ENCODE peak calls at places on chromosomes 7 and 10, in ten cellular contexts. O is astrocyte; U is HCT116; G is mammary epithelial cell; X is kidney; B is neural progenitor cell; T is OCI-LY7; N is sigmoid colon; R is CD8-positive, alpha-beta T cell; V is psoas muscle. E is an unnamed sample.

GRCh38 chr7:1842321-1843221 is 172.5 kb downstream of the ELFN1 start:
- DNase-seq in O (no peak), U (no peak), G (no peak), X (peak; percentile 74), B (peak; percentile 56), T (no peak), N (peak; percentile 54), R (peak; percentile 10), V (peak; percentile 14), E (no peak)

GRCh38 chr7:99092064-99092720 is 51.7 kb downstream of the SMURF1 start:
- DNase-seq in O (no peak), U (no peak), G (no peak), X (no peak), B (no peak), T (no peak), N (no peak), R (no peak), V (no peak), E (no peak)

GRCh38 chr7:69849268-69849667 is 251.0 kb downstream of the AUTS2 start:
- DNase-seq in O (no peak), U (no peak), G (no peak), X (no peak), B (no peak), T (no peak), N (no peak), R (no peak), V (no peak), E (no peak)

GRCh38 chr7:75056476-75056875 is 17.1 kb downstream of the RCC1L start:
- DNase-seq in O (peak; percentile 88), U (no peak), G (peak; percentile 26), X (no peak), B (no peak), T (no peak), N (peak; percentile 84), R (no peak), V (no peak), E (no peak)

GRCh38 chr7:17185690-17186070 is 112.8 kb upstream of the AHR start:
- DNase-seq in O (peak; percentile 80), U (no peak), G (peak; percentile 27), X (no peak), B (no peak), T (no peak), N (no peak), R (no peak), V (no peak), E (no peak)

GRCh38 chr10:116741391-116742351 is 695 bp downstream of the HSPA12A start:
- DNase-seq in O (no peak), U (no peak), G (no peak), X (peak; percentile 85), B (peak; percentile 56), T (no peak), N (peak; percentile 70), R (no peak), V (peak; percentile 37), E (no peak)

GRCh38 chr7:138980575-138981285 is 459 bp downstream of the KIAA1549 start:
- DNase-seq in O (no peak), U (no peak), G (peak; percentile 17), X (peak; percentile 78), B (no peak), T (no peak), N (no peak), R (no peak), V (no peak), E (no peak)

GRCh38 chr10:75772153-75772887 is 340.9 kb downstream of the LRMDA start:
- DNase-seq in O (no peak), U (no peak), G (no peak), X (no peak), B (no peak), T (peak; percentile 11), N (no peak), R (no peak), V (no peak), E (no peak)

GRCh38 chr10:132452651-132453469 is 55.9 kb downstream of the PWWP2B start:
- DNase-seq in O (peak; percentile 20), U (no peak), G (peak; percentile 79), X (peak; percentile 97), B (peak; percentile 86), T (peak; percentile 91), N (peak; percentile 92), R (peak; percentile 94), V (peak; percentile 82), E (no peak)

GRCh38 chr10:15290671-15291070 is 80.4 kb downstream of the FAM171A1 start:
- DNase-seq in O (no peak), U (no peak), G (no peak), X (no peak), B (no peak), T (no peak), N (no peak), R (no peak), V (no peak), E (no peak)

GRCh38 chr10:68989317-68989990 is 851 bp downstream of the KIFBP start:
- DNase-seq in O (peak; percentile 20), U (no peak), G (no peak), X (no peak), B (no peak), T (no peak), N (no peak), R (no peak), V (no peak), E (no peak)

GRCh38 chr10:110996256-110996655 is 76.9 kb downstream of the SHOC2 start:
- DNase-seq in O (no peak), U (no peak), G (no peak), X (no peak), B (no peak), T (no peak), N (no peak), R (no peak), V (no peak), E (no peak)

GRCh38 chr10:7339503-7339902 is 71.3 kb downstream of the SFMBT2 start:
- DNase-seq in O (peak; percentile 40), U (no peak), G (no peak), X (no peak), B (no peak), T (no peak), N (no peak), R (no peak), V (no peak), E (no peak)

GRCh38 chr10:58023341-58024073 is 244.2 kb downstream of the IPMK start:
- DNase-seq in O (peak; percentile 90), U (no peak), G (peak; percentile 83), X (no peak), B (no peak), T (no peak), N (no peak), R (no peak), V (no peak), E (peak; percentile 25)

GRCh38 chr10:99345350-99345749 is 16.2 kb downstream of the CNNM1 start:
- DNase-seq in O (peak; percentile 54), U (no peak), G (peak; percentile 8), X (no peak), B (no peak), T (no peak), N (no peak), R (no peak), V (no peak), E (no peak)

GRCh38 chr10:18660816-18661431 is 1.7 kb downstream of the ARL5B start:
- DNase-seq in O (no peak), U (no peak), G (no peak), X (no peak), B (no peak), T (no peak), N (no peak), R (no peak), V (no peak), E (no peak)

GRCh38 chr10:21479553-21480315 is 45.7 kb downstream of the SKIDA1 start:
- DNase-seq in O (no peak), U (no peak), G (no peak), X (no peak), B (no peak), T (no peak), N (no peak), R (no peak), V (no peak), E (no peak)

GRCh38 chr10:42943025-42943818 is 133.6 kb upstream of the RET start:
- DNase-seq in O (no peak), U (no peak), G (no peak), X (peak; percentile 59), B (no peak), T (no peak), N (peak; percentile 37), R (no peak), V (no peak), E (no peak)

GRCh38 chr7:26626156-26626555 is 238.2 kb downstream of the SKAP2 start:
- DNase-seq in O (no peak), U (no peak), G (no peak), X (no peak), B (no peak), T (no peak), N (no peak), R (no peak), V (no peak), E (no peak)

GRCh38 chr10:24904830-24905229 is 47.6 kb downstream of the PRTFDC1 start:
- DNase-seq in O (no peak), U (no peak), G (no peak), X (no peak), B (no peak), T (no peak), N (no peak), R (no peak), V (no peak), E (no peak)
- H3K4me1 ChIP-seq in O (peaks cover 20% of the 10 kb centered on the region), U (peaks cover 44% of the 10 kb centered on the region), G (peaks cover 32% of the 10 kb centered on the region), X (peaks cover 4% of the 10 kb centered on the region), B (no peaks in the 10 kb centered on the region), T (no peaks in the 10 kb centered on the region), N (peaks cover 22% of the 10 kb centered on the region), R (peaks cover 14% of the 10 kb centered on the region), V (peaks cover 15% of the 10 kb centered on the region), E (peaks cover 30% of the 10 kb centered on the region)

DNA sequence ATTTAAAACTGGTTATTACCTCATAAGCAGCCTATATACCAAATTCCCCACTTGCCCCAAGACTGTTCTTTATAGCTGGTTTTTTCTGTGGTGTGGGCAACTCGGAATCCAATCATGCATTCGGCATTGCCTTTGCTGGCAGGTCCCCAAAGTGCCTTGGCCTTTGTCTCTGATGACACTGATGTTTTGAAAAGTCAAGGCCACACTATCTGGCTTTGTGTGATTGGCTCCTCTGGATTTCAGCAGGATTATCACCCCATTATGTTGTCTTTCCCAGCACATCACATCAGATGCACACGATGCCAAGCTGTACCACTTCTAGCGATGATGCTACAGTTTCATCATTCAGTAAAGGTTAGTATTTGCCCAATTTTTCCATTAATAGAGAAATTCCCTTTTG is 97.7 kb downstream of the USP6NL start:
- DNase-seq in O (no peak), U (no peak), G (no peak), X (no peak), B (no peak), T (no peak), N (no peak), R (no peak), V (no peak), E (no peak)
- TF ChIP-seq CTCF in O (no peak), U (no peak), G (no peak), X (no peak), B (no peak), T (no peak), N (no peak), R (no peak), V (no peak), E (no peak)

GRCh38 chr10:88163572-88163971 is 300.1 kb downstream of the PTEN start:
- DNase-seq in O (no peak), U (no peak), G (no peak), X (no peak), B (no peak), T (no peak), N (no peak), R (no peak), V (no peak), E (no peak)
- H3K27ac ChIP-seq in O (no peak overlapping the region), U (no peak overlapping the region), G (no peak overlapping the region), X (no peak overlapping the region), B (no peak overlapping the region), T (no peak overlapping the region), N (no peak overlapping the region), R (no peak overlapping the region), V (no peak overlapping the region), E (no peak overlapping the region)

GRCh38 chr10:50579491-50580259 is 44.1 kb downstream of the SGMS1 start:
- DNase-seq in O (no peak), U (no peak), G (no peak), X (no peak), B (no peak), T (no peak), N (no peak), R (no peak), V (no peak), E (no peak)
- H3K4me1 ChIP-seq in O (peaks cover 7% of the 10 kb centered on the region), U (peaks cover 25% of the 10 kb centered on the region), G (peaks cover 2% of the 10 kb centered on the region), X (peaks cover 35% of the 10 kb centered on the region), B (peaks cover 12% of the 10 kb centered on the region), T (peaks cover 10% of the 10 kb centered on the region), N (peaks cover 37% of the 10 kb centered on the region), R (no peaks in the 10 kb centered on the region), V (peaks cover 56% of the 10 kb centered on the region), E (peaks cover 12% of the 10 kb centered on the region)

E was measured in keratinocyte.